ENCODE peak calls at places on chromosomes 4 and X, in seven cellular contexts. X, O, Q, K, H, M and J are unnamed samples.

GRCh38 chr4:100114909-100115308 is 75.4 kb downstream of the DDIT4L start:
- DNase-seq in X (no peak), O (no peak), Q (no peak), K (no peak), H (no peak), M (no peak), J (no peak)

GRCh38 chrX:134570899-134571298 is 87.4 kb downstream of the PLAC1 start:
- DNase-seq in X (no peak), O (no peak), Q (no peak), K (no peak), H (no peak), M (no peak), J (no peak)

GRCh38 chrX:49230500-49231232 is 2.5 kb downstream of the CACNA1F start:
- DNase-seq in X (peak; percentile 1), O (peak; percentile 93), Q (peak; percentile 25), K (peak; percentile 53), H (no peak), M (no peak), J (peak; percentile 46)

GRCh38 chr4:69859140-69859539 is 805 bp downstream of the SULT1E1 start:
- DNase-seq in X (no peak), O (no peak), Q (no peak), K (no peak), H (no peak), M (no peak), J (no peak)

GRCh38 chr4:42512226-42512625 is 114.9 kb downstream of the SHISA3 start:
- DNase-seq in X (no peak), O (no peak), Q (no peak), K (no peak), H (no peak), M (no peak), J (no peak)

GRCh38 chr4:143773998-143774898 is 73.8 kb upstream of the FREM3 start:
- DNase-seq in X (peak; percentile 31), O (peak; percentile 49), Q (peak; percentile 72), K (no peak), H (no peak), M (peak; percentile 56), J (no peak)

GRCh38 chr4:81826336-81826735 is 354.6 kb upstream of the RASGEF1B start:
- DNase-seq in X (no peak), O (no peak), Q (no peak), K (no peak), H (no peak), M (no peak), J (no peak)

GRCh38 chr4:1277667-1278335 is 11.9 kb upstream of the MAEA start:
- DNase-seq in X (no peak), O (no peak), Q (no peak), K (no peak), H (no peak), M (no peak), J (no peak)

GRCh38 chr4:155474758-155475157 is 98.0 kb upstream of the MAP9 start:
- DNase-seq in X (no peak), O (no peak), Q (no peak), K (no peak), H (no peak), M (no peak), J (no peak)

GRCh38 chrX:30023451-30023850 is 191.9 kb upstream of the MAGEB2 start:
- DNase-seq in X (no peak), O (no peak), Q (peak; percentile 6), K (no peak), H (no peak), M (peak; percentile 13), J (no peak)

GRCh38 chr4:71026086-71026485 is 32.6 kb downstream of the DCK start:
- DNase-seq in X (peak; percentile 81), O (no peak), Q (peak; percentile 39), K (no peak), H (peak; percentile 18), M (peak; percentile 89), J (no peak)

GRCh38 chr4:16205298-16206164 is 20.7 kb downstream of the TAPT1 start:
- DNase-seq in X (no peak), O (no peak), Q (peak; percentile 61), K (no peak), H (no peak), M (peak; percentile 4), J (no peak)